ENCODE peak calls at places on chromosomes 1 and 21, in four cellular contexts. L, W, Q and R are unnamed samples.
A peak's percentile ranks its signal among the peaks of the same experiment; 100 is the strongest.

GRCh38 chr1:107139833-107140702 is 771 bp upstream of the NTNG1 start:
- DNase-seq in L (peak; percentile 36), W (peak; percentile 95), Q (peak; percentile 78), R (peak; percentile 74)

GRCh38 chr1:147242449-147243227 is at the start of gene CHD1L:
- DNase-seq in L (peak; percentile 95), W (peak; percentile 96), Q (peak; percentile 80), R (peak; percentile 95)

GRCh38 chr1:9792156-9793042 is 31.4 kb downstream of the CLSTN1 start:
- DNase-seq in L (peak; percentile 36), W (peak; percentile 83), Q (no peak), R (peak; percentile 82)

GRCh38 chr1:28296401-28297220 is 32.2 kb upstream of the MED18 start:
- DNase-seq in L (no peak), W (peak; percentile 94), Q (peak; percentile 46), R (peak; percentile 87)

GRCh38 chr1:53278294-53278693 is 40.0 kb upstream of the MAGOH start:
- DNase-seq in L (peak; percentile 7), W (no peak), Q (no peak), R (peak; percentile 53)

GRCh38 chr1:223143760-223144248 is 756 bp upstream of the TLR5 start:
- DNase-seq in L (no peak), W (no peak), Q (no peak), R (no peak)

GRCh38 chr1:24503870-24504523 is 1.4 kb downstream of the RCAN3 start:
- DNase-seq in L (no peak), W (no peak), Q (no peak), R (no peak)

GRCh38 chr1:10054465-10054864 is 21.7 kb downstream of the UBE4B start:
- DNase-seq in L (no peak), W (no peak), Q (no peak), R (no peak)

GRCh38 chr1:2629627-2630497 is 3.0 kb downstream of the MMEL1 start:
- DNase-seq in L (no peak), W (no peak), Q (no peak), R (no peak)

GRCh38 chr1:73998348-73998959 is 199.5 kb downstream of the LRRIQ3 start:
- DNase-seq in L (peak; percentile 32), W (peak; percentile 68), Q (no peak), R (no peak)

GRCh38 chr1:183734600-183735036 is 70.3 kb upstream of the RGL1 start:
- DNase-seq in L (peak; percentile 48), W (peak; percentile 59), Q (no peak), R (no peak)

GRCh38 chr1:148354284-148354869 is 128.7 kb downstream of the PPIAL4G start:
- DNase-seq in L (no peak), W (no peak), Q (no peak), R (peak; percentile 37)

GRCh38 chr21:46050651-46051378 is 47.1 kb upstream of the COL6A2 start:
- DNase-seq in L (no peak), W (no peak), Q (no peak), R (no peak)

GRCh38 chr1:203695116-203695515 is 68.5 kb downstream of the ATP2B4 start:
- DNase-seq in L (no peak), W (no peak), Q (no peak), R (no peak)

GRCh38 chr1:237788069-237788468 is 102.7 kb downstream of the ZP4 start:
- DNase-seq in L (no peak), W (no peak), Q (no peak), R (no peak)

GRCh38 chr1:235758931-235759330 is 107.8 kb downstream of the LYST start:
- DNase-seq in L (no peak), W (no peak), Q (no peak), R (no peak)

GRCh38 chr21:34133802-34134201 is 60.4 kb downstream of the MRPS6 start:
- DNase-seq in L (no peak), W (peak; percentile 44), Q (no peak), R (no peak)

GRCh38 chr1:205354259-205354904 is 2.3 kb downstream of the KLHDC8A start:
- DNase-seq in L (peak; percentile 76), W (peak; percentile 76), Q (no peak), R (no peak)

DNA sequence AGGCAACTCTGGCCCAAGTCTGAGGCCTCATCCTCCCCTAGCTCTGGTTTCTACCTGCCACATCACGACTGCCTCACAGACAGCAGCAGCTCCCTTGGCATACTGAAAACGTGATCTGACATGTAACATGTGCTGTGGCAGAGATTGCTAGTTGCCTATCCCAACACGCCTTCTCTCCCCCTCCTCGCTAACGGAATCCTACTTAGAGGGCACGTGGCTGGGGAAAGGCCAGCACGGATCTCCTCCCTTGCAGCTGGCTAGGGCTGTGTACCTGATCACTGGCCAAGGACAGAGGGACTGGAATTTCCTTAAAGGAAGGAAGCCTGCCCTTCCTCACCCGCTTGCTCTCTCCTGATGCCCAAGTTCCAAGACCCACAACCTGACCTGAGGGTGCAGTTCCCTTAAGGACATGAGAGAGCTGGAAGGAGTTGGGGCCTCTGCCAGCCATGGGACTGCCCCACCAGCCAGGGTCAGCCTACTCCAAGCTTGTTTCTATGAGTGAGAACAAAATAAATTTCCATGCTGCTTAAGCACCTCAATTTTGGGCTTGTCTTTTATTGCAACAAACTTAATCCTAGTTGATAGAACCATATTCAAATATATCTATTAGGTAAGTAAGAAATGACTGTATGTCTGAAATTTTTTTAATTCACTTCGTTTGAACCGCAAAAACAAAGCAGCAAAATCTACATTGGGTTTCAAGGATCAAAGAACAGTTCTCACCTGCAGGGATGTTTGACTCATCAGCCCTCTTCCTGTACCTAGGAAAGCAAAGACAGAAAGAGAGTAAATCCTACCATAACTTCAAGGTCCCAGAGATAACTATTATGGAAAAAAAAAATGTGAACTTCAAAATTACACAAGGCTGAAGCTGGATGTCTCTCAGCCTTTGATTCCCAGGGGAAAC is 7.2 kb downstream of the SETD4 start:
- DNase-seq in L (no peak), W (no peak), Q (no peak), R (no peak)
- H4K5ac ChIP-seq in L (no peak overlapping the region), W (no peak overlapping the region), Q (no peak overlapping the region), R (no peak overlapping the region)

GRCh38 chr1:48675251-48675650 is 101.4 kb downstream of the BEND5 start:
- DNase-seq in L (no peak), W (no peak), Q (no peak), R (no peak)
- H4K5ac ChIP-seq in L (no peak overlapping the region), W (no peak overlapping the region), Q (no peak overlapping the region), R (no peak overlapping the region)

DNA sequence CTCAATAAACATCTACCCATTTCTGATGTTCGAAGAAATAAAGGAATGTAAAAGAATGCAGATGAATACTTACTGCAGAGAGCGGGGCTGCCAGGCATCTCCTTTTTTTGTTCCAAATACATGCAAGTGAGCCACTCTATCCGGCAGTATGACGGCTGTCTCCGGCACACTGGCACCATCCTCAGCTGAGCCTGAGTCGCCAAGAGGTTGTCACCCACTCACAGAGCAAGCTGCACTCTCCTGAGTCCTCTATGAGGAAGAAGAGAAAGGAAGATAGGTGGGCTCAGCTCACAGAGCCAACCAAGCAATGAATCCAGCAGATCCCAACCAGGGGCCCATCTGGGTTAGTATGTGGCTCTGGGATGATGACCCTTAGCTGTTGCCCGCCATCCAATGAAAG is 65.3 kb downstream of the CD46 start:
- DNase-seq in L (no peak), W (no peak), Q (no peak), R (no peak)
- H4K5ac ChIP-seq in L (no peak overlapping the region), W (no peak overlapping the region), Q (no peak overlapping the region), R (no peak overlapping the region)

GRCh38 chr1:42177551-42177981 is 13.0 kb upstream of the GUCA2A start:
- DNase-seq in L (peak; percentile 89), W (no peak), Q (no peak), R (no peak)

GRCh38 chr1:42179275-42179674 is 14.7 kb upstream of the GUCA2A start:
- DNase-seq in L (peak; percentile 71), W (no peak), Q (no peak), R (no peak)

GRCh38 chr1:42178249-42178648 is 13.7 kb upstream of the GUCA2A start:
- DNase-seq in L (peak; percentile 17), W (peak; percentile 71), Q (no peak), R (no peak)

GRCh38 chr1:42181687-42182086 is 17.1 kb upstream of the GUCA2A start:
- DNase-seq in L (no peak), W (no peak), Q (no peak), R (no peak)

GRCh38 chr1:42179900-42180329 is 15.4 kb upstream of the GUCA2A start:
- DNase-seq in L (peak; percentile 3), W (no peak), Q (no peak), R (no peak)
- H4K5ac ChIP-seq in L (no peak overlapping the region), W (no peak overlapping the region), Q (no peak overlapping the region), R (no peak overlapping the region)

DNA sequence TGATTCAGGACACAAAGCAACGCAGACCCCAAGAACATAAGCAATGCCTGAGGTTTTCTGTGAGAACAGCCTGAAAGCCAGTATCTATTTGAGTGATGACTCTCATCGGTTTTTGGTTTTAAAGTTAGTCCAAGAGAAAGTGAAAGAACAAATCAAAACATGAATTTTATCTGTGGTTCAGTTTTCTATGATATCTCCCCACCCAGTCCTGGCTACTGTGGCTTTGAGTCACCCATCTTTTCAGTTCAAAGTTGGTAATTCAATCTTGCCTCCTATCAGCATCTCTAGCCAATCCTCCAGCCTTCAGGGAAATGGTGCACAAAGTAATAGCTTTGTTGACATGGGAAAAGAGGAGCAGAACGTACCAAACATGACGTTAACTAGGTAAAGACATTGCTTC is 40.5 kb upstream of the KRTAP19-8 start:
- DNase-seq in L (no peak), W (no peak), Q (no peak), R (no peak)
- H4K5ac ChIP-seq in L (no peak overlapping the region), W (no peak overlapping the region), Q (no peak overlapping the region), R (no peak overlapping the region)

DNA sequence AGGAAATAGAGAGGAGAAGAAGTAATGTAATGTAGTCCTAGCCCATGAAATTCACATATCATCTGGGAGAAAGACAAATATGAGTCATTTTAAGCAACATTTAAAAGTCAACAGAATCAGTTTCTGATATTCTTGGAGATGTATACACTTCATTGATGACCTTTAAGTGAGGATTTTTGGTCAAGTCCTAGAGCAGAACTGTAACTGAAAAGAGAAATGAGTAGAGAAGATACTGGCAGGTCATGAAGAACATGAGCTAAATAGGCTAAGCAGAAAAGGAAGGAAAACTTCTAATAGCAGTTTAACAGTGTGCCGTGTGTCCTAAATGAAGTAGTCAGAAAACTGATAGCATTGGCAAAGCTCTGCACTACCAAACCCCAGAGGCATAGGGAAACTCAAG is 4.6 kb downstream of the ZFP69B start:
- DNase-seq in L (no peak), W (no peak), Q (no peak), R (no peak)
- H4K5ac ChIP-seq in L (no peak overlapping the region), W (no peak overlapping the region), Q (no peak overlapping the region), R (no peak overlapping the region)

GRCh38 chr21:32494946-32495703 is 82.6 kb downstream of the EVA1C start:
- DNase-seq in L (peak; percentile 79), W (peak; percentile 57), Q (no peak), R (no peak)
- H4K5ac ChIP-seq in L (no peak overlapping the region), W (no peak overlapping the region), Q (no peak overlapping the region), R (no peak overlapping the region)

GRCh38 chr1:61627365-61627764 is 97.6 kb downstream of the TM2D1 start:
- DNase-seq in L (no peak), W (no peak), Q (no peak), R (no peak)
- H4K5ac ChIP-seq in L (no peak overlapping the region), W (no peak overlapping the region), Q (no peak overlapping the region), R (no peak overlapping the region)